ENCODE peak calls at places on chromosomes 11 and 22, in five cellular contexts. E is non-pigmented ciliary epithelial cell, Y is epithelial cell of prostate, P is T-cell, Q is right cardiac atrium. H is an unnamed sample.

GRCh38 chr11:9745411-9746211 is 81.7 kb downstream of the SWAP70 start:
- DNase-seq in E (no peak), Y (no peak), P (no peak), Q (no peak), H (no peak)

GRCh38 chr11:35593143-35593542 is 25.1 kb upstream of the FJX1 start:
- DNase-seq in E (peak), Y (peak), P (no peak), Q (no peak), H (no peak)

GRCh38 chr22:18987765-18988164 is 51.7 kb upstream of the PRODH start:
- DNase-seq in E (no peak), Y (no peak), P (no peak), Q (no peak), H (no peak)

GRCh38 chr11:47143322-47143721 is 33.4 kb downstream of the ARFGAP2 start:
- DNase-seq in E (peak), Y (peak), P (no peak), Q (peak), H (no peak)

GRCh38 chr11:29024386-29024785 is 916.2 kb downstream of the METTL15 start:
- DNase-seq in E (no peak), Y (no peak), P (no peak), Q (no peak), H (no peak)

GRCh38 chr22:24059121-24059520 is 48.0 kb downstream of the CABIN1 start:
- DNase-seq in E (peak), Y (no peak), P (no peak), Q (no peak), H (no peak)

GRCh38 chr11:95912902-95913560 is 10.9 kb downstream of the MTMR2 start:
- DNase-seq in E (no peak), Y (no peak), P (no peak), Q (no peak), H (no peak)

GRCh38 chr11:1826552-1827094 is 8.2 kb upstream of the SYT8 start:
- DNase-seq in E (no peak), Y (no peak), P (no peak), Q (peak), H (no peak)

GRCh38 chr22:50620861-50621490 is 7.0 kb downstream of the ARSA start:
- DNase-seq in E (no peak), Y (no peak), P (peak), Q (no peak), H (peak)

GRCh38 chr11:33773399-33774355 is 643 bp downstream of the FBXO3 start:
- DNase-seq in E (no peak), Y (no peak), P (peak), Q (peak), H (peak)

GRCh38 chr22:39471421-39472141 is 14.8 kb downstream of the MGAT3 start:
- DNase-seq in E (no peak), Y (no peak), P (no peak), Q (no peak), H (no peak)

GRCh38 chr11:73189315-73189714 is 28.8 kb upstream of the P2RY2 start:
- DNase-seq in E (no peak), Y (no peak), P (no peak), Q (peak), H (no peak)

GRCh38 chr11:8253566-8253965 is 10.1 kb downstream of the LMO1 start:
- DNase-seq in E (no peak), Y (no peak), P (no peak), Q (no peak), H (no peak)

GRCh38 chr11:108593910-108594434 is 404 bp upstream of the EXPH5 start:
- DNase-seq in E (no peak), Y (no peak), P (no peak), Q (no peak), H (no peak)

GRCh38 chr11:128424271-128424709 is 163.1 kb downstream of the ETS1 start:
- DNase-seq in E (no peak), Y (no peak), P (no peak), Q (peak), H (no peak)

GRCh38 chr22:26483043-26483438 is 542 bp downstream of the HPS4 start:
- DNase-seq in E (no peak), Y (no peak), P (no peak), Q (no peak), H (no peak)

GRCh38 chr11:61082931-61083531 is 19.3 kb upstream of the CD5 start:
- DNase-seq in E (no peak), Y (no peak), P (no peak), Q (no peak), H (peak)

GRCh38 chr22:39958009-39958711 is 2.0 kb upstream of the TMA7B start:
- DNase-seq in E (no peak), Y (no peak), P (no peak), Q (no peak), H (no peak)

H was measured in effector CD4-positive, alpha-beta T cell.